ENCODE peak calls at places on chromosomes 16 and 17, in ten cellular contexts. U is GM23338, H is A549, R is spleen, F is BJ, W is brain microvascular endothelial cell, M is upper lobe of right lung, V is SK-N-SH, Z is keratinocyte, J is neural progenitor cell. B is an unnamed sample.
A peak's percentile ranks its signal among the peaks of the same experiment; 100 is the strongest.

GRCh38 chr16:4800290-4801041 is 2.0 kb downstream of the ROGDI start:
- DNase-seq in U (no peak), H (no peak), R (peak; percentile 91), F (no peak), W (no peak), M (peak; percentile 86), V (no peak), Z (no peak), J (no peak), B (no peak)

GRCh38 chr17:33464669-33465275 is 171.7 kb upstream of the ASIC2 start:
- DNase-seq in U (no peak), H (no peak), R (no peak), F (no peak), W (no peak), M (no peak), V (no peak), Z (no peak), J (no peak), B (no peak)

GRCh38 chr17:50261051-50261915 is 13.0 kb upstream of the TMEM92 start:
- DNase-seq in U (no peak), H (no peak), R (peak; percentile 39), F (no peak), W (no peak), M (peak; percentile 42), V (peak; percentile 29), Z (no peak), J (no peak), B (no peak)

GRCh38 chr16:75116081-75116910 is at the start of gene LDHD:
- DNase-seq in U (peak; percentile 78), H (peak; percentile 81), R (peak; percentile 86), F (no peak), W (peak; percentile 41), M (peak; percentile 93), V (peak; percentile 71), Z (no peak), J (peak; percentile 67), B (no peak)

GRCh38 chr16:88888057-88888777 is 21.8 kb upstream of the PABPN1L start:
- DNase-seq in U (no peak), H (no peak), R (no peak), F (no peak), W (no peak), M (no peak), V (no peak), Z (no peak), J (no peak), B (no peak)

GRCh38 chr17:30332057-30332542 is 1.8 kb downstream of the TMIGD1 start:
- DNase-seq in U (no peak), H (peak; percentile 73), R (no peak), F (peak; percentile 73), W (peak; percentile 47), M (no peak), V (no peak), Z (no peak), J (no peak), B (peak; percentile 97)

GRCh38 chr16:74888888-74889287 is 96.0 kb downstream of the WDR59 start:
- DNase-seq in U (no peak), H (no peak), R (no peak), F (no peak), W (no peak), M (no peak), V (no peak), Z (no peak), J (no peak), B (no peak)

GRCh38 chr16:58506241-58507194 is 6.6 kb downstream of the NDRG4 start:
- DNase-seq in U (no peak), H (no peak), R (peak; percentile 58), F (no peak), W (no peak), M (no peak), V (peak; percentile 17), Z (no peak), J (no peak), B (no peak)

GRCh38 chr17:63458478-63458877 is 12.4 kb upstream of the CYB561 start:
- DNase-seq in U (no peak), H (no peak), R (no peak), F (no peak), W (no peak), M (no peak), V (peak; percentile 13), Z (no peak), J (peak; percentile 3), B (no peak)

GRCh38 chr16:82302007-82302733 is 132.1 kb upstream of the MPHOSPH6 start:
- DNase-seq in U (no peak), H (no peak), R (no peak), F (no peak), W (no peak), M (no peak), V (no peak), Z (no peak), J (no peak), B (no peak)

GRCh38 chr17:77654861-77655260 is 303.6 kb upstream of the TNRC6C start:
- DNase-seq in U (no peak), H (no peak), R (peak; percentile 11), F (no peak), W (no peak), M (peak; percentile 11), V (no peak), Z (no peak), J (no peak), B (no peak)

GRCh38 chr17:81447331-81447933 is 52.2 kb downstream of the BAHCC1 start:
- DNase-seq in U (no peak), H (no peak), R (no peak), F (no peak), W (no peak), M (no peak), V (no peak), Z (no peak), J (no peak), B (no peak)
- H3K4me3 ChIP-seq in U (no peak overlapping the region), H (no peak overlapping the region), R (no peak overlapping the region), F (no peak overlapping the region), W (no peak overlapping the region), M (no peak overlapping the region), V (no peak overlapping the region), Z (no peak overlapping the region), J (no peak overlapping the region), B (no peak overlapping the region)

DNA sequence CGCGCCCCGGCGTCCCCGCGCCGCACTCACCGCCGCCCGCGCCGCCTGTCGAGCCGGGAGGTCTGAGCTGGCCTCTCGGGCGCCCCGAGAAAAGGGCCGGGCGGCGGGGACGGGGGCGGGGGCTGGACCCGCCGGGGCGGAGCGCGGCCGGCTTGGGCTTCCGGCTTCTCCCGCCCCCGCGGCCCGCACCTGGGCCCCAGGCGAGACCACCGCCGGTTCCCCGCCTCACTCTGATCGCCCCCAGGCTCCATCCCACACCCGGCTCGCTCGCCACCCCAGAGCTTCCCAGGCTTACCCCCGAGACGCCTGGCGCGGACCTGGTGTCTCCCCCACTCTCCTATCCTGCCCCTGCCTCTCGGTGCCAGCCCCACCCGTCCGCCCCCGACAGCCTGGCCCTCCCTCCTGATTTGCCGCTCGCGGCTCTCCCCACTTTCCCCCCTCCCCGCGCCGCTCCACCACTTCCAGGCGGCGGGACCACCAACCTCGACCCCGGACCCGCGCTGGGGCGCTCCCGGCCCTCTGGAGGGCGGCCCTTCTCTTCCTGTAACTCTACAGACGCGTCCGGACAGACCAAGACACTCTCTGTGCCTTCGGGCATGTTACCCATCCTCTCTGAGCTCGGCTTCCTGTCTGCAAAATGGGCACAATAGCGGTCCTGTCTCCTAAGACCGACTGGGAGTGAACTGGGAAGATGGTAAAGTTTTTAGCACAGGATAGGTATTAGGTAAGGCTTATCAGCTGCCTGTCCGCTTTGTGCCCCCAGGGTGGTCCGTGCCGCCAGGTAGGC is at the start of gene LITAF:
- DNase-seq in U (peak; percentile 75), H (peak; percentile 55), R (peak; percentile 94), F (no peak), W (no peak), M (peak; percentile 90), V (peak; percentile 92), Z (no peak), J (peak; percentile 81), B (no peak)
- TF ChIP-seq CTCF in U (peak; percentile 31), H (no peak), R (no peak), F (no peak), W (no peak), M (no peak), V (no peak), Z (no peak), J (peak; percentile 29), B (no peak)

DNA sequence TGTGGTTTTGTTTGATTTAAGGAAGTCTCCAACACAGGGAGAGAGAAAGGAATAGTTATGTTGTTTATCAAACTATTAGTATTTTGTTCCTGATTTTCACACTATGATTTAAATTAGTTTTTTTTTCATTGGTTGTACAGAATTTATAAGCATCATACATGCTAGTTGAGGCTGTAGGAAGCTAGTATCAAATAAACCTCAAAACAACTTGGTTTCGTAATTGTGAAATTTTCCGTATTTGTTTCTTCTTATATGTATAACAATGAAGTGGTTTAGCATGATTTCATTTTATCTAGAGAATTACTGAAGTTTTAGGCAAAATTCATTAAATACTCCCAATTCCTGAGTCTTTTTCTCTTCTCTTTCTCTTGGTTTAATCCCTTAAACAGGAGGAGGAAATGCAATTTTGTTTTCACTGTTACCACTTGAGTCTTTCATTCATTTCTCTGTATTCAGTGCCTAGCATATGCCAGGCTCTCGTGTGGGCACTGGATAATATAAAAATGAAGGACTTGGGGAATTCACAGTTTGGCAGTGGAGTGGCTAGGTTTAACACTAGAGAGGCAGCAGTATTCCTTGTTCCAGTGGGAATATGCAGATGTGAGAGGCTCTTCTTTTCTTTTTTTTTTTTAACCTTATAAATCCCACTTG is 1.8 kb downstream of the CYLD start:
- DNase-seq in U (no peak), H (no peak), R (no peak), F (no peak), W (no peak), M (no peak), V (no peak), Z (no peak), J (no peak), B (no peak)
- H3K4me3 ChIP-seq in U (peak overlapping the region; percentile 74), H (no peak overlapping the region), R (peak overlapping the region; percentile 73), F (no peak overlapping the region), W (no peak overlapping the region), M (peak overlapping the region; percentile 85), V (no peak overlapping the region), Z (peak overlapping the region; percentile 85), J (no peak overlapping the region), B (no peak overlapping the region)

GRCh38 chr17:81148986-81149533 is 16.2 kb upstream of the PVALEF start:
- DNase-seq in U (no peak), H (no peak), R (no peak), F (no peak), W (no peak), M (no peak), V (no peak), Z (no peak), J (no peak), B (no peak)

GRCh38 chr17:81147701-81148100 is 17.6 kb upstream of the PVALEF start:
- DNase-seq in U (no peak), H (no peak), R (no peak), F (no peak), W (no peak), M (no peak), V (no peak), Z (no peak), J (no peak), B (no peak)

GRCh38 chr17:81150379-81151038 is 14.8 kb upstream of the PVALEF start:
- DNase-seq in U (no peak), H (no peak), R (peak; percentile 93), F (no peak), W (no peak), M (peak; percentile 82), V (no peak), Z (no peak), J (no peak), B (no peak)

GRCh38 chr17:81151039-81151677 is 14.1 kb upstream of the PVALEF start:
- DNase-seq in U (no peak), H (no peak), R (no peak), F (no peak), W (no peak), M (no peak), V (peak; percentile 40), Z (no peak), J (no peak), B (no peak)

GRCh38 chr17:81148571-81148970 is 16.7 kb upstream of the PVALEF start:
- DNase-seq in U (no peak), H (no peak), R (no peak), F (no peak), W (no peak), M (no peak), V (no peak), Z (no peak), J (no peak), B (no peak)
- TF ChIP-seq CTCF in U (no peak), H (no peak), R (no peak), F (no peak), W (no peak), M (no peak), V (no peak), Z (no peak), J (no peak), B (no peak)

B was measured in epithelial cell of proximal tubule.